ENCODE peak calls at places on chromosomes 2 and 18, in four cellular contexts. A, Q, E and N are unnamed samples.

GRCh38 chr2:19457809-19458208 is 99.4 kb upstream of the OSR1 start:
- DNase-seq in A (no peak), Q (no peak), E (no peak), N (no peak)

GRCh38 chr2:165239826-165240618 is 808 bp downstream of the SCN2A start:
- DNase-seq in A (no peak), Q (no peak), E (no peak), N (no peak)

GRCh38 chr2:185201063-185201462 is 537.5 kb upstream of the FSIP2 start:
- DNase-seq in A (no peak), Q (no peak), E (no peak), N (no peak)

GRCh38 chr2:44188696-44189095 is 20.0 kb downstream of the PPM1B start:
- DNase-seq in A (no peak), Q (no peak), E (no peak), N (no peak)

GRCh38 chr2:178800510-178800909 is 6.7 kb downstream of the TTN start:
- DNase-seq in A (no peak), Q (no peak), E (no peak), N (no peak)

GRCh38 chr18:7601249-7601620 is 34.1 kb downstream of the PTPRM start:
- DNase-seq in A (no peak), Q (no peak), E (no peak), N (no peak)

GRCh38 chr18:10044054-10044453 is 130.2 kb downstream of the VAPA start:
- DNase-seq in A (no peak), Q (no peak), E (no peak), N (no peak)

GRCh38 chr18:46657115-46657955 is at the start of gene LOXHD1:
- DNase-seq in A (no peak), Q (no peak), E (no peak), N (no peak)

GRCh38 chr18:62720048-62720447 is 4.7 kb downstream of the PHLPP1 start:
- DNase-seq in A (no peak), Q (no peak), E (no peak), N (no peak)

GRCh38 chr2:190315273-190315672 is 4.4 kb downstream of the HIBCH start:
- DNase-seq in A (no peak), Q (no peak), E (no peak), N (no peak)

GRCh38 chr2:69693472-69694450 is 48.2 kb upstream of the ANXA4 start:
- DNase-seq in A (no peak), Q (no peak), E (peak), N (no peak)

GRCh38 chr2:200888719-200889625 is at the start of the genes NIF3L1 and PPIL3:
- DNase-seq in A (peak), Q (peak), E (peak), N (peak)

GRCh38 chr18:76572517-76573247 is 77.6 kb upstream of the ZNF516 start:
- DNase-seq in A (no peak), Q (no peak), E (no peak), N (no peak)

GRCh38 chr2:212549463-212549862 is 10.9 kb upstream of the ERBB4 start:
- DNase-seq in A (no peak), Q (no peak), E (no peak), N (no peak)

GRCh38 chr2:241272722-241273551 is 42.5 kb downstream of the HDLBP start:
- DNase-seq in A (peak), Q (no peak), E (no peak), N (peak)

GRCh38 chr18:31487251-31488015 is 10.5 kb upstream of the DSG2 start:
- DNase-seq in A (no peak), Q (peak), E (no peak), N (no peak)

GRCh38 chr2:4134881-4135565 is 431.6 kb downstream of the DCDC2C start:
- DNase-seq in A (no peak), Q (no peak), E (no peak), N (no peak)

GRCh38 chr2:217356795-217357194 is 496.9 kb upstream of the TNP1 start:
- DNase-seq in A (no peak), Q (no peak), E (no peak), N (no peak)

GRCh38 chr2:119849838-119850565 is 90.3 kb downstream of the PTPN4 start:
- DNase-seq in A (no peak), Q (no peak), E (no peak), N (no peak)

GRCh38 chr2:240567872-240568677 is at the start of gene RNPEPL1:
- DNase-seq in A (peak), Q (no peak), E (peak), N (peak)